ENCODE peak calls at places on chromosome 11, in five cellular contexts. W, Y, T, O and H are unnamed samples. For H3K9me3, the result is how much of the 10 kb centered on the place peaks cover.

GRCh38 chr11:104191124-104191523 is 27.2 kb upstream of the PDGFD start:
- DNase-seq in W (no peak), Y (no peak), T (no peak), O (no peak), H (no peak)

GRCh38 chr11:110077866-110078325 is 15.3 kb upstream of the ZC3H12C start:
- DNase-seq in W (no peak), Y (no peak), T (no peak), O (no peak), H (no peak)

GRCh38 chr11:2778630-2779498 is 79.1 kb upstream of the KCNQ1OT1 start:
- DNase-seq in W (peak), Y (peak), T (peak), O (no peak), H (peak)

GRCh38 chr11:70381872-70382842 is 16.2 kb upstream of the CTTN start:
- DNase-seq in W (no peak), Y (no peak), T (no peak), O (no peak), H (peak)

GRCh38 chr11:77776455-77776854 is 44.1 kb downstream of the RSF1 start:
- DNase-seq in W (no peak), Y (no peak), T (no peak), O (peak), H (no peak)

GRCh38 chr11:2377511-2378443 is 667 bp downstream of the CD81 start:
- DNase-seq in W (peak), Y (no peak), T (peak), O (no peak), H (peak)

GRCh38 chr11:64356498-64357411 is 2.2 kb upstream of the RPS6KA4 start:
- DNase-seq in W (no peak), Y (peak), T (no peak), O (peak), H (no peak)

GRCh38 chr11:119651802-119652584 is 77.0 kb downstream of the NECTIN1 start:
- DNase-seq in W (no peak), Y (no peak), T (no peak), O (no peak), H (no peak)

GRCh38 chr11:42171046-42171445 is 711.6 kb upstream of the LRRC4C start:
- DNase-seq in W (no peak), Y (no peak), T (no peak), O (no peak), H (no peak)

GRCh38 chr11:42175203-42175602 is 715.8 kb upstream of the LRRC4C start:
- DNase-seq in W (no peak), Y (no peak), T (no peak), O (no peak), H (no peak)

GRCh38 chr11:42172441-42172840 is 713.0 kb upstream of the LRRC4C start:
- DNase-seq in W (no peak), Y (no peak), T (no peak), O (no peak), H (no peak)

GRCh38 chr11:42170601-42171000 is 711.1 kb upstream of the LRRC4C start:
- DNase-seq in W (no peak), Y (no peak), T (no peak), O (no peak), H (no peak)
- H3K9me3 ChIP-seq in W (under half), Y (under half), T (under half), O (under half), H (under half)

GRCh38 chr11:10625281-10625981 is 57.0 kb upstream of the LYVE1 start:
- DNase-seq in W (no peak), Y (no peak), T (no peak), O (no peak), H (no peak)

GRCh38 chr11:10622108-10622507 is 53.6 kb upstream of the LYVE1 start:
- DNase-seq in W (no peak), Y (no peak), T (no peak), O (no peak), H (no peak)

GRCh38 chr11:10625982-10626311 is 57.5 kb upstream of the LYVE1 start:
- DNase-seq in W (no peak), Y (no peak), T (no peak), O (no peak), H (no peak)

GRCh38 chr11:10622957-10623787 is 54.7 kb upstream of the LYVE1 start:
- DNase-seq in W (peak), Y (no peak), T (no peak), O (no peak), H (peak)

GRCh38 chr11:10623797-10624761 is 55.6 kb upstream of the LYVE1 start:
- DNase-seq in W (no peak), Y (no peak), T (peak), O (peak), H (peak)
- TF ChIP-seq CTCF in W (peak), Y (peak), T (peak), O (peak), H (peak)

GRCh38 chr11:28098257-28098656 is 9.7 kb downstream of the KIF18A start:
- DNase-seq in W (no peak), Y (no peak), T (no peak), O (no peak), H (no peak)
- H3K27ac ChIP-seq in W (no peak), Y (no peak), T (no peak), O (no peak), H (no peak)

GRCh38 chr11:132559371-132560036 is 972.8 kb downstream of the OPCML start:
- DNase-seq in W (no peak), Y (no peak), T (no peak), O (no peak), H (no peak)
- H3K9me3 ChIP-seq in W (under half), Y (under half), T (under half), O (under half), H (under half)

GRCh38 chr11:60834742-60835141 is 7.2 kb upstream of the CCDC86 start:
- DNase-seq in W (no peak), Y (no peak), T (no peak), O (no peak), H (no peak)

GRCh38 chr11:60836866-60837510 is 4.9 kb upstream of the CCDC86 start:
- DNase-seq in W (no peak), Y (no peak), T (no peak), O (no peak), H (no peak)

GRCh38 chr11:60835472-60835871 is 6.4 kb upstream of the CCDC86 start:
- DNase-seq in W (no peak), Y (no peak), T (no peak), O (no peak), H (no peak)

GRCh38 chr11:60840711-60841430 is 1.0 kb upstream of the CCDC86 start:
- DNase-seq in W (peak), Y (no peak), T (peak), O (no peak), H (no peak)

DNA sequence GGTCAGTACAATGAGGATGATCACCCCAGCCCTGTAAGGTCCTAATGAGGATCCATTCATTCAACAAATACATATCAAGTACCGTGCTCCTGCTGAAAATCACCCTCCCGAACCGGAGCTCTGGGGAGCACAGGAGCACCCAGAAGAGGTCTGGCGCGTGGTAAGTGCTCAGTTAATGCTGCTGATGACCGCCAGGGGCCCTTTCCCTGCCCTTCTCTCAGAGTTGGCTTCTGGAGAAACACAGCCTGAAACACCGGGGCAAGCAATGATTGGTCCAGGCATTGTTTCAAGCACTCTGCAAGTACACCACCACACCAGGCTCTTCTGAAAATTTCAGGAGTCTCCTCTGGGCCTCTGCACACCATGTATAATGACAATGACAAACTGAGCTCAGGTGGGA is 3.8 kb upstream of the CCDC86 start:
- DNase-seq in W (no peak), Y (no peak), T (no peak), O (peak), H (no peak)
- TF ChIP-seq CTCF in W (peak), Y (no peak), T (no peak), O (no peak), H (no peak)

DNA sequence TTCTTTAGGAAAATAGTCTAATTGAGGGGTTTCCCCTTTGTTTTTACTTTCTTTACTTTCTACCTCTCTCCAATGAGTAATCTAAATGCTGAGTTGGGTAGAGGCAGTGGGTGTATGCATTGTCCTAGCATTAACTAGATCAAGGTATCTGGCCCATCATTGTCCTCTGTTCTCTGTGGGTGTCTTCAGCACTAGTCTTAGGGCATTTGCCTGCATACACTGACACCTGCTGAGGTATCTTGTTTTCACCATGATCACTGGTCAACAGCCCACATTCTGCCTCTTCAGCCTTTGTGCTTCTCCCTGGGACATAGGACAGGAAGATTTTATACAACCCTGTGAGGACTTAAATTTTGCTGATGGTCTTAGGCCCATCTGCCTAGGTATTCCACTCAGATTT is 371.1 kb downstream of the RAB38 start:
- DNase-seq in W (no peak), Y (no peak), T (no peak), O (no peak), H (no peak)
- H3K27ac ChIP-seq in W (no peak), Y (no peak), T (no peak), O (no peak), H (no peak)